ENCODE peak calls at places on chromosome 17, in nine cellular contexts. R is CD4-positive, CD25-positive, alpha-beta regulatory T cell; Q is naive thymus-derived CD8-positive, alpha-beta T cell; K is neural crest cell; B is NCI-H2081; I is stimulated activated naive B cell treated with anti-CD40 and anti-IgM and Interleukin-4, amounts not matched to agents 10 μg/mL and 1 μg/mL and 100 μg/mL, for 72 hours; H is kidney tubule cell; Z is body of pancreas; U is endothelial cell of umbilical vein. L is an unnamed sample.

GRCh38 chr17:29726721-29727252 is 104.1 kb upstream of the CORO6 start:
- DNase-seq in R (peak), Q (peak), K (no peak), B (no peak), I (no peak), H (peak), Z (no peak), U (peak), L (peak)

GRCh38 chr17:46072998-46073397 is 73.9 kb downstream of the STH start:
- DNase-seq in R (no peak), Q (no peak), K (no peak), B (no peak), I (no peak), H (peak), Z (no peak), U (no peak), L (no peak)

GRCh38 chr17:27506348-27507218 is 50.3 kb downstream of the KSR1 start:
- DNase-seq in R (no peak), Q (no peak), K (no peak), B (no peak), I (peak), H (peak), Z (no peak), U (no peak), L (no peak)

GRCh38 chr17:77691216-77692085 is 267.1 kb upstream of the TNRC6C start:
- DNase-seq in R (no peak), Q (no peak), K (no peak), B (no peak), I (peak), H (no peak), Z (no peak), U (no peak), L (no peak)

GRCh38 chr17:81171941-81172340 is 5.9 kb upstream of the AATK start:
- DNase-seq in R (no peak), Q (no peak), K (no peak), B (no peak), I (no peak), H (no peak), Z (no peak), U (no peak), L (no peak)

GRCh38 chr17:45244725-45245656 is 16.9 kb downstream of the SPATA32 start:
- DNase-seq in R (no peak), Q (no peak), K (no peak), B (no peak), I (no peak), H (no peak), Z (no peak), U (no peak), L (no peak)

GRCh38 chr17:41717408-41718286 is 5.5 kb downstream of the GAST start:
- DNase-seq in R (peak), Q (no peak), K (no peak), B (no peak), I (no peak), H (peak), Z (no peak), U (peak), L (no peak)

GRCh38 chr17:6512552-6512951 is 43.8 kb downstream of the PITPNM3 start:
- DNase-seq in R (no peak), Q (no peak), K (no peak), B (no peak), I (no peak), H (no peak), Z (no peak), U (peak), L (no peak)

GRCh38 chr17:50618941-50619340 is 15.7 kb upstream of the ABCC3 start:
- DNase-seq in R (no peak), Q (no peak), K (no peak), B (no peak), I (no peak), H (peak), Z (no peak), U (no peak), L (no peak)

GRCh38 chr17:62807812-62808575 is at the start of gene MARCHF10:
- DNase-seq in R (no peak), Q (peak), K (no peak), B (peak), I (peak), H (peak), Z (peak), U (no peak), L (no peak)

GRCh38 chr17:45813051-45813731 is 29.1 kb downstream of the CRHR1 start:
- DNase-seq in R (no peak), Q (no peak), K (peak), B (no peak), I (no peak), H (no peak), Z (no peak), U (no peak), L (no peak)

GRCh38 chr17:62933986-62934385 is 32.0 kb upstream of the TANC2 start:
- DNase-seq in R (no peak), Q (no peak), K (no peak), B (no peak), I (no peak), H (no peak), Z (no peak), U (no peak), L (no peak)

GRCh38 chr17:63837480-63837879 is 5.0 kb downstream of the SMARCD2 start:
- DNase-seq in R (no peak), Q (no peak), K (no peak), B (peak), I (no peak), H (no peak), Z (no peak), U (no peak), L (no peak)

GRCh38 chr17:1643293-1643998 is 2.1 kb downstream of the SCARF1 start:
- DNase-seq in R (peak), Q (peak), K (no peak), B (peak), I (peak), H (peak), Z (peak), U (no peak), L (no peak)

GRCh38 chr17:81991684-81992513 is 14.5 kb downstream of the ASPSCR1 start:
- DNase-seq in R (no peak), Q (no peak), K (peak), B (peak), I (no peak), H (peak), Z (peak), U (peak), L (no peak)

GRCh38 chr17:50176559-50177471 is 11.0 kb downstream of the SGCA start:
- DNase-seq in R (no peak), Q (no peak), K (no peak), B (no peak), I (no peak), H (no peak), Z (no peak), U (no peak), L (no peak)

GRCh38 chr17:1414001-1414574 is 14.1 kb upstream of the YWHAE start:
- DNase-seq in R (no peak), Q (no peak), K (no peak), B (no peak), I (no peak), H (no peak), Z (no peak), U (no peak), L (no peak)

GRCh38 chr17:63950940-63951907 is 19.1 kb upstream of the CD79B start:
- DNase-seq in R (no peak), Q (peak), K (no peak), B (no peak), I (peak), H (peak), Z (peak), U (no peak), L (no peak)

GRCh38 chr17:68719431-68719830 is 118.3 kb upstream of the FAM20A start:
- DNase-seq in R (no peak), Q (no peak), K (no peak), B (no peak), I (no peak), H (no peak), Z (no peak), U (peak), L (no peak)

GRCh38 chr17:69516911-69517310 is 102.4 kb downstream of the MAP2K6 start:
- DNase-seq in R (no peak), Q (no peak), K (no peak), B (no peak), I (no peak), H (no peak), Z (no peak), U (no peak), L (no peak)

GRCh38 chr17:10745231-10745630 is 15.4 kb upstream of the TMEM220 start:
- DNase-seq in R (no peak), Q (no peak), K (no peak), B (no peak), I (no peak), H (no peak), Z (no peak), U (no peak), L (no peak)